ENCODE peak calls at places on chromosomes 7 and 10, in four cellular contexts. Y is right cardiac atrium; V is CD8-positive, alpha-beta memory T cell; Z is NT2/D1. N is an unnamed sample.

GRCh38 chr7:143849785-143850479 is 52.0 kb downstream of the TCAF1 start:
- DNase-seq in V (no peak), Z (no peak), Y (no peak), N (no peak)

GRCh38 chr7:41656357-41656756 is 46.5 kb downstream of the INHBA start:
- DNase-seq in V (no peak), Z (no peak), Y (no peak), N (no peak)

GRCh38 chr10:21083861-21084260 is 186.8 kb upstream of the NEBL start:
- DNase-seq in V (no peak), Z (no peak), Y (no peak), N (no peak)

GRCh38 chr10:101710064-101710695 is 15.2 kb upstream of the FBXW4 start:
- DNase-seq in V (no peak), Z (no peak), Y (no peak), N (no peak)

GRCh38 chr7:39605087-39605486 is 18.3 kb upstream of the RALA start:
- DNase-seq in Z (no peak), Y (no peak), V (no peak), N (no peak)

GRCh38 chr7:157522954-157523353 is 186.2 kb downstream of the DNAJB6 start:
- DNase-seq in Z (no peak), Y (no peak), V (no peak), N (no peak)

GRCh38 chr10:125401462-125401861 is 241.1 kb upstream of the CTBP2 start:
- DNase-seq in Z (no peak), Y (no peak), V (no peak), N (no peak)

GRCh38 chr7:141654551-141654950 is 47.4 kb downstream of the DENND11 start:
- DNase-seq in Z (peak; percentile 77), V (peak; percentile 41), Y (peak; percentile 65), N (peak; percentile 27)

GRCh38 chr10:123945506-123945905 is 53.9 kb upstream of the CPXM2 start:
- DNase-seq in Y (no peak), V (no peak), Z (peak; percentile 20), N (no peak)

GRCh38 chr7:151871904-151872303 is 5.0 kb downstream of the PRKAG2 start:
- DNase-seq in Y (peak; percentile 32), Z (no peak), V (no peak), N (no peak)

GRCh38 chr10:124646483-124647352 is 97.5 kb downstream of the FAM53B start:
- DNase-seq in V (no peak), Y (peak; percentile 95), Z (no peak), N (no peak)

GRCh38 chr7:100373261-100373831 is at the start of gene PILRA:
- DNase-seq in V (no peak), Y (peak; percentile 71), Z (no peak), N (no peak)

GRCh38 chr10:5776150-5776880 is 36.9 kb downstream of the GDI2 start:
- DNase-seq in V (no peak), Z (peak; percentile 6), Y (no peak), N (no peak)

GRCh38 chr7:155349601-155350331 is 52.1 kb downstream of the INSIG1 start:
- DNase-seq in V (no peak), Z (no peak), Y (no peak), N (no peak)

GRCh38 chr10:90604636-90605035 is 253.2 kb downstream of the HTR7 start:
- DNase-seq in V (no peak), Y (no peak), Z (no peak), N (no peak)

GRCh38 chr7:81361769-81362168 is 408.1 kb downstream of the HGF start:
- DNase-seq in V (no peak), Y (no peak), Z (no peak), N (no peak)

GRCh38 chr10:17547026-17547425 is 70.1 kb downstream of the HACD1 start:
- DNase-seq in Y (no peak), Z (no peak), V (no peak), N (no peak)

GRCh38 chr10:100743626-100744135 is 1.7 kb upstream of the PAX2 start:
- DNase-seq in V (peak; percentile 5), Z (no peak), Y (no peak), N (peak; percentile 10)

DNA sequence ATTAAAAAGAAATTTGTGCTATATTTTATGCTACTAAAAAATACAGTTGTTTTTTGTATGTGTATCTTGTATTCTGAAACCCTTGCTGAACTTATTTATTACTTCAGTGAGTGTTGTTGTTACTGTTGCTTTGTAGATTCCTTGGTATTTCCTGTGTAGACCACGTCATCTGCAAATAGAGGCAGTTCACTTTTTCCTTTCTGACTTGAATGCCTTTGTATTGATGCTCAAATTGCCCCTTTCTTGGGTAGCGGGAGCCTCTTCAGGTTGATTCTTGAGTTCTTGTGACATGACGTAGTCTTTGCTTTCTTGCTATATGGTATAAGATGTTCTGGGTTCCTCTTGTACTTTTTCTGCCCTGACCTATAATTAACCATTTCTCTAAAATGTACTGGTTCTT is 504.1 kb downstream of the SDK1 start:
- DNase-seq in Z (no peak), Y (no peak), V (no peak), N (no peak)
- H3K27me3 ChIP-seq in Z (no peaks in the 10 kb centered on the region), Y (no peaks in the 10 kb centered on the region), V (no peaks in the 10 kb centered on the region), N (no peaks in the 10 kb centered on the region)

DNA sequence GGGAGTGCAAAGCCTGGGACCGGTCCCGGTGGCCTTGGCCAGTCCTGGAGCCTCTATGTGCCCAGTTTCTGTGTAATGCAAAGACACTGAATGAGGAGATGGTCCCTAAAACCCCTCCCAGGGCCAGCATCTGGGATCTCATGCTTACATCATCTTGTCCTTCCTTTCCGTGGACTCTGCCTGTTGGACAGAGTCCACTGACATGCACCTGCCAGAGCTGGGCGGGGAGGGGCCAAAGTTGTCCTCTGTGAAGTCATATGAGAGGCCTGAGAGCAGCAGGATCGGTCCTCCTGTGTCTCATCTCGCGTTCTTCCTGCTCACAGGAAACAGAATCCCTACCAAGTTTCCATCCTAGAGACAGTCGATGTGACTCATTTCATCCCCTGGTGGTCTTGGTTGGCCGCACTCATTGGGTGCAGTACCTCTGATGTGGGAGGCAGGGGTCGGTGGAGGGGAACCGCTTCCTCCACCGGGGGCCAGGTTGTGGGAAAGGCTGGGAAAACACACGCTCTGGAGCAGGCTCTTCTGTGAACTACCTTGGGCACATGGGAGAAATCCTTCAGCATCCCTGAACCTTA is 389.6 kb upstream of the PODXL start:
- DNase-seq in Y (no peak), V (no peak), Z (no peak), N (no peak)
- H3K27me3 ChIP-seq in Y (no peaks in the 10 kb centered on the region), V (no peaks in the 10 kb centered on the region), Z (peaks cover 70% of the 10 kb centered on the region), N (peaks cover 5% of the 10 kb centered on the region)

GRCh38 chr7:120582916-120583315 is 275.0 kb downstream of the TSPAN12 start:
- DNase-seq in Z (no peak), V (no peak), Y (no peak), N (no peak)
- H3K27me3 ChIP-seq in Z (no peaks in the 10 kb centered on the region), V (no peaks in the 10 kb centered on the region), Y (no peaks in the 10 kb centered on the region), N (no peaks in the 10 kb centered on the region)

GRCh38 chr10:75407296-75407715 is 5.7 kb upstream of the ZNF503 start:
- DNase-seq in Y (peak; percentile 59), Z (no peak), V (no peak), N (no peak)
- H3K27me3 ChIP-seq in Y (no peaks in the 10 kb centered on the region), Z (peaks cover 100% of the 10 kb centered on the region), V (peaks cover 33% of the 10 kb centered on the region), N (peaks cover 15% of the 10 kb centered on the region)

GRCh38 chr7:122299935-122300606 is 4.5 kb downstream of the FEZF1 start:
- DNase-seq in Y (peak; percentile 45), Z (no peak), V (no peak), N (no peak)

GRCh38 chr7:122299624-122299934 is 5.0 kb downstream of the FEZF1 start:
- DNase-seq in V (no peak), Y (no peak), Z (no peak), N (no peak)

GRCh38 chr7:122300607-122301079 is 3.9 kb downstream of the FEZF1 start:
- DNase-seq in Z (no peak), V (no peak), Y (no peak), N (no peak)

GRCh38 chr7:122298131-122298530 is 6.4 kb downstream of the FEZF1 start:
- DNase-seq in Y (no peak), Z (no peak), V (no peak), N (no peak)

DNA sequence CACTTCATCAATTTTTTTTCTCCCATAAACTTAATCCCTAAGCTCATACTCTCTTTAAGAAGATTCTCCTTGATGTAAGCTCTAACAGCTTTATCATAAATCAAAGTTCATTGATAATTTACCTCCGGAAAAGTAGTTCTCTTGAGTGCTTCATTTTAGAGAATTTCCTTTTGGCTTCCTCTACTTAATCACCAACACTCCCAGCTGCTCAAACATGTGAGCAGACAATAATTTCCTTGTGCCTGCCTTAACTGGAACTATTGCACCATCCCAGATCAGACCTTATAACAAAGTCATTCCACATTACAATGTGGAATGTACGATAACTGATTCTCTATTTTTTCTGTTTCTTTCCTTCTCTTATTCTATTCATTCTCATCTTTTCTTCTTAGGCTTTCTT is 5.9 kb downstream of the FEZF1 start:
- DNase-seq in V (no peak), Y (no peak), Z (no peak), N (no peak)
- H3K27me3 ChIP-seq in V (no peaks in the 10 kb centered on the region), Y (peaks cover 5% of the 10 kb centered on the region), Z (peaks cover 63% of the 10 kb centered on the region), N (peaks cover 3% of the 10 kb centered on the region)

GRCh38 chr10:133235891-133236321 is 1.7 kb upstream of the VENTX start:
- DNase-seq in Y (peak; percentile 34), Z (no peak), V (no peak), N (no peak)

GRCh38 chr10:133235265-133235664 is 2.4 kb upstream of the VENTX start:
- DNase-seq in Z (no peak), Y (peak; percentile 68), V (no peak), N (no peak)

GRCh38 chr10:133238066-133238804 is 580 bp downstream of the VENTX start:
- DNase-seq in Y (peak; percentile 34), Z (no peak), V (no peak), N (no peak)

GRCh38 chr10:133237241-133238065 is at the start of gene VENTX:
- DNase-seq in Z (peak; percentile 80), Y (peak; percentile 30), V (no peak), N (peak; percentile 18)

DNA sequence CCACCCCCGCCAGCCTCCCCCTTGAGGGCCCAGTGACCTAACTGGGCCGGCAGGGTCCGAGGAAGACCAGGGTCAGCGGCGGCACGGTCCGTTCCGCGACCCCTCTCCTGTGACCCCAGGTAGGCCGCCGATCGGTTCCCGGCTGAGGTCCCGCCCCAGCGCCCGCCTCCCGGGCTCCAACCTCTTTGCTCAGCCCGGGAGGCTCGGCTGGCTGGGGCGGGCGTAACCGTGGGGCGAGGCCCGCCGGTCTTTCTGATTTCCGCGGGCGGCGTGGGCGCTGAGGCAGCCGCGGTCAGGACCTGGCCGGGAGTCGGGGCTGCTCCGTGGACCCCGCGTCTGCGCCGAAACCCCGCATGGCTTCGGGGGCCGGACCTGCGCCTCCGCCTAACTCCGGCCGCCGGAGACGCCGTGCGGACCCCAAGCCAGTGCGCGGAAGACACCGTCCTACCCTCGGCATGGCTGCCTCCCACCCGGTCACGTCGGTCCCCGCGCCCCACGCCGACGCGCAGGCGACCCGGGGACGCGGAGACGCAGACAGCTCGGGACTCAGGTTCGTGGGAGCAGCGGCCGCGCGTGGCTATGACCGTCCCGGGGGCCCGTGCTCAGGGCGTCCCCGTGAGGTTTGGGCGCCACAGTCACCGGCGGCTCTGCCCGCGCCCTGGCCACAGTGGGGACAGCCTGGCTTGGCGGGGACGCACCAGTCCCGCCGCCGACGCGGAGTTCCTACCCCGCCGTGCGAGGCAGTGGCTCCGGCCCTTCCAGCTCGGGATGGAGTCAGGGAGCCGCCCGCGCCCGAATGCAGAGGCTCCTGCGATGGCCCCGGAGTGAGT is 1.0 kb upstream of the VENTX start:
- DNase-seq in Z (no peak), Y (peak; percentile 63), V (no peak), N (no peak)
- H3K27me3 ChIP-seq in Z (peaks cover 80% of the 10 kb centered on the region), Y (no peaks in the 10 kb centered on the region), V (peaks cover 10% of the 10 kb centered on the region), N (peaks cover 18% of the 10 kb centered on the region)

N was measured in CD8-positive, alpha-beta T cell.